ENCODE peak calls at places on chromosomes 7 and 10, in five cellular contexts. P is A549, S is aorta, T is GM23248, U is skeletal muscle cell. I is an unnamed sample.

GRCh38 chr10:131065673-131066331 is 245.7 kb downstream of the TCERG1L start:
- DNase-seq in P (no peak), S (peak), T (peak), U (no peak), I (peak)

GRCh38 chr10:30154561-30154960 is 95.2 kb upstream of the JCAD start:
- DNase-seq in P (no peak), S (no peak), T (no peak), U (no peak), I (no peak)

GRCh38 chr7:140364819-140365218 is 33.5 kb downstream of the SLC37A3 start:
- DNase-seq in P (no peak), S (no peak), T (peak), U (no peak), I (no peak)

GRCh38 chr7:74527842-74528241 is 74.1 kb downstream of the GTF2IRD1 start:
- DNase-seq in P (no peak), S (no peak), T (no peak), U (no peak), I (no peak)

GRCh38 chr10:129706081-129706480 is 239.0 kb downstream of the MGMT start:
- DNase-seq in P (no peak), S (no peak), T (no peak), U (no peak), I (no peak)

GRCh38 chr7:121398246-121398645 is 2.1 kb upstream of the FAM3C start:
- DNase-seq in P (peak), S (no peak), T (no peak), U (no peak), I (no peak)

GRCh38 chr10:133475821-133476640 is 22.3 kb downstream of the SCART1 start:
- DNase-seq in P (no peak), S (no peak), T (no peak), U (no peak), I (no peak)

GRCh38 chr10:56911906-56912480 is 550.9 kb upstream of the ZWINT start:
- DNase-seq in P (no peak), S (no peak), T (no peak), U (no peak), I (no peak)

GRCh38 chr10:42942279-42942932 is 134.5 kb upstream of the RET start:
- DNase-seq in P (no peak), S (no peak), T (no peak), U (no peak), I (no peak)

DNA sequence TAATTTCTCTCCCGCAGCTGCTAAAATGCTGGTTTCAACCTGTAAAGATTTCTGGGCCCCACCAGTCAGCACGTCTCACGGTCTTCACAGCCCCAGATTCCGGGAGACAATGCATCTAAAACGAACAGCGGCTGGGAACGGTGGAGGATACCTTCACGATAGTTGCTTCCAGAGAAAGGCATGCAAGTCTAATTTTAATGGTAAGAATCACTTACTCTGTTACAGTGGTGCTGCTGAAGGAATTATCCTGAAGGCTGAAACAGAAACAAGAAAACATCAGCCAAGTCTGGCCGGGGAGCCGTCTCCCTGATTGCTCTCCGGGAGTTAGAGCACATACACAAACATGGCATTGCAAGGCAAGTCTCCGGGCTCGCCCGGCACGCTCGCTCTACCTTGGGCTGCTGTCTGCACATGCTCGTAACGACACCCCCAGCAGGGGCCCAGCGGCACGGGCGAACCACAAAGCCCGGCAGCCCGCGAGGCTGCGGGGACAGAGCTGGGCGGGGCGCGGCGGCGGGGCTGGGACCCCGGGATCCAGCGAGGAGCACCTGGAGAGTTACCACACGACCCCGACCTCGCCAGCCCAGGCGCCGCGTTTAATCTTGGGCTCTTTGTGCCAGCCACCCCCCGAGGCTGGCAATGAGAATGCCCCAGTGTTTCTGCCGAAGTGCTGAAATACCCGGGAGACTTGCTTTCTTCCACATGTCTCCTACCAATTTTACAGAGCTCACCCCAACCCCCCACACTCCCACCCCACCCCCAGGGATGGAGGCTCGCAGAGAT is at the start of gene FAM13C:
- DNase-seq in P (peak), S (peak), T (peak), U (no peak), I (peak)
- H3K4me3 ChIP-seq in P (peak), S (peak), T (peak), U (peak), I (peak)

DNA sequence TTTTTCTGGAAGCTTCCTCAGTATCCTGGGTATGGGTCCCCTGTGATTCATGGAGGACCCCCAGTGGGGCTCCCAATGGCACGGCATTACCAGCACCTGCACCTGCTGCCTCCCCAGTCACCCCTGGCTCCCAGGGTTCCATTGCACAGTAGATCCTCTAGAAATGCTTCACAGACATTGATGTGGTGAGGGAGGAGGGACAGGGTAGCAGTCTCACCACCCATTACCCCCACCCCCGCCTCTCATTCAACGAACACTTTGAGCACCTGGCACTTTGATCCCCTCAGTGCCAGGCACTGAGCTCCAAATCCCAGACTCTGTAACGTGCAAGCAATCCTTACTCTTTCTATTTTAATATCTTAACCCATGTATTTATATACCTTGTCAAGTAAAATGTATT is 26.8 kb upstream of the PSAP start:
- DNase-seq in P (no peak), S (no peak), T (no peak), U (no peak), I (no peak)
- H3K4me3 ChIP-seq in P (no peak), S (no peak), T (no peak), U (no peak), I (no peak)

DNA sequence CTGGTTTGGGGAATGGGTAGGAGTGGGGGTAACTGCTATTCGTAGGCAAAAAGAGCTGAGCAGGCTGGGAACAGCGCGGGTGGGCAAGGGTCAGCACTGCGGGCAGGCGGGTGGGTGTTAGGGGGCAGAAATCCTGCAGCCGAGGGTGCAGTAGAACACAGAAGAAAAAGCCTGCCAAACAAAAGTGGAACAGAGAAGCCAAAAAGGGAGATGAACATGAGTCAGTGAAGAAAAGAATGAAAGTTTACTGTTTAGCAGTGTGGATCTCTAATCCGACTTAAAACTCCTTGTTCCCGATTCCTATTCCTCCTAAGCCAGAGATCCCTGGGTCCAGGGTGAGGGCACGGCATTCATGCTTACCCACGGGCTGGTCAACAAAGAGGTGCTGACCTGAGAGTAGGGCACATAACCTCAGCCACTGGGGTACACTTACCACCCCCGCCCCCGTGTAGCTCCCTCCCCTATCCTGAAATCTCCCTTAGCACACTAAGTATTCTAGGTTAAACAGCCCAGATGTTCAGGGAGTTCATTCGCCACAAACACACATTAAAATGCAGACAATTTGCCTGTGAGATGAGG is 27.1 kb downstream of the PRSS2 start:
- DNase-seq in P (no peak), S (no peak), T (peak), U (no peak), I (no peak)
- H3K4me3 ChIP-seq in P (no peak), S (peak), T (peak), U (peak), I (peak)

DNA sequence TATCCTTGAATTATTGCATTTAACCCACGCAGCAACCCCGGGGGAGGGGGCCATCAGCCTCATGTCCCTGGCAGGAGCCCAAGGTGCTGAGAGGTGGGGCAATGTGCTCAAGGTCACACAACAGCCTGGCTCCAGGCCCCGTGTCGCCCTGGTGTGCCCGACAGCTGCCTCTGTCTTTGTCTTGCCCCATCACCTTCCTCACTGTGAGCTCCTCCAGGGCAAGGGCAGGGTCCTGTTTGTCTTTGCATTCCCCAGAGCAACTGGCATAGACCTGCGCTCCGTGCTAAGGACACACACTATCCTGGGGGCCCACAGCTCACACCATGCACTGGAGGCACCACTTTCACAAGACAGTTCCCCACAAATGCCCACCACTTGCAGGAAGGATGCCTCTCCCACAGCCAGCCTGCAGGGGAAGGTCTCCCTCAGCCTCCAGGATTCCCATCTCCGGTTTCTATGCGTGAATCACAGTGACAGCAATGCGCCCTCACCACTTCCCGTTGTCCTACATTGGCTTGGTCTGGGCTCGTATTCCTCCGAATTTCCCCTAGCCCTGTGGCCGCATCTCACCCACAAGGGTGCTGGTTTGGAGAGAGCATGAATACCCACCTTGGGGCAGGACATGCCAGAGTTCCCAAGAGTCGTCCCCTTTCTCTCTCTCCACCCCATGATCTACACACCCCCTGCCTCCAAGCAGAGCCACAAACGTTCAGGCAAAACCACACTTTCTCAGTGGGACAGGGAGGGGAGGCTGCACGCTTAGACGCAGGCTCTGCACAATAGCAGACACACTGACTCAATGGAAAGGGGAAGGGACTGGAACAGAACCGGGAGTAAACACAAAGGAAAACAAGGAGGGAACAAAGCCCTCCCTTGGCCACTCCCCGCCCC is 10.3 kb downstream of the ITPRIP start:
- DNase-seq in P (peak), S (no peak), T (peak), U (peak), I (peak)
- H3K4me3 ChIP-seq in P (peak), S (no peak), T (peak), U (peak), I (peak)

DNA sequence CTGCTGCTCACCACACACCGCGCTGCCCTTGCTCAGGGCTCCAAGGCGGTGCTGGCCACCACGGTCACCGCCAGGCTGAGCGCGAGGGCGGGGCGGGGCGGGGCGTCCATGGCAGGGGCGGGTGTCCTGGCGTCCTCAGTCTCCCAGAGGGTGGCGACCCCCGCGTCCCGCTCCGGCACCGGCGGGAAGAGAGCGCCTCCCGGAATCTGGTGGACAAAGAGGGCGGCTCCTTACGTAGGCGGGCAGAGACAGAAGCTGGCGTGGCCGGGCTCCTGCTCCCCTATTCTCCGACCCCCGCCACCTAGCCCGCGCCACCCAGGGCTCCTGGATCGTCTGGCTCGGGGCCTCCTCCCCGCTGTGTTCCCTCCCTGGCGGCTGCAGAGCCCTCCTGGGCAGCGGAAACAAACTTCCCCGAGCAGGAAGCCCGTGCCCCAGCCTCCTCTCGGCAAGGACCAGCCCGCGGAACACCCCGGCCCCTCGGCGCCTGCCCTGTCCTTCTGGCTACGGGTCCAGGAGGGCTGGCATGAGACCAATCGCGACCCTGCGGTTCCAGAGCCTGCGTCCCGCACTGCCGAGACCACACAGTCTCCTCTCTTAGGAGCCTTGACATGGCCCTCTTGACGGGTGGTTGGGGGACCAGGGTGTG is 133.8 kb upstream of the ZNF92 start:
- DNase-seq in P (peak), S (no peak), T (peak), U (no peak), I (no peak)
- H3K4me3 ChIP-seq in P (peak), S (peak), T (peak), U (peak), I (peak)

GRCh38 chr10:17214486-17214885 is 13.0 kb upstream of the TRDMT1 start:
- DNase-seq in P (no peak), S (no peak), T (peak), U (no peak), I (no peak)
- H3K4me3 ChIP-seq in P (no peak), S (no peak), T (peak), U (peak), I (peak)

DNA sequence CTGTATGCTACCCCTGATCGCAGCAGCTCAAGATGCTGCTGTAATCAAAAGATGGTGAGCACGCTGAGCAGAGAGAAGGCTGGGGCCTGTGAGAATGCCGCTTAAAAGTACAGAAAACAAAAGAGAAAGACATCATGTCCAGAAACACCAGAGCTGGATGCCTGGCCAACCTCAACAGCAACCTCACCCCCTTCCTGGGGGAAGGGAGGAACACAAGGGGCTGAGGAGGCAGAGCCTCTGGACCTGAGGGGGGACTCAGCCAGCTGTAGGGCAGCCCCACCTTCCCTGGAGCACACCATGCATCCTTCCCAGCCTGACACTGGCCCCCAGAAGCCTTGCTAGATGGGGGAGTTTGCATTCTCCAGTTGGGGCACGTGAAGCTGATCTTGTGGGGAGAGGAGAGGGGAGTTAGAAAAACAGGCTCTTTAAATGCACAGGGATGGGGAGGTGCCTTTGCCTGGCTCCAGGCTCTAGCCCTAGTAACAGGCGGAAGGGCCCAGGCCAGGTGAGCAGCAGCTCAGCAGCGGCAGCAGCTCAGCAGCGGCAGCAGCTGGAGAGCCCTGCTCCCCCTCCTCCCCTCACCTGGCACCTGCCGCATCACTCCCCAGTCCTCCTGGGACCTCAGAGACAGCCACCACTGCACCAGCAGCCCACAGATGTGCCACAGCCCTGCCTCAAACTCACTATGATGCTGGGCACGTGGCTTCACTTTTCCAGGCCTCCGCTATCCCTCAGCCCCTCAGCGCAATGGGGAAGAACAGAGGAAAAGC is 156.3 kb downstream of the NEURL1 start:
- DNase-seq in P (no peak), S (no peak), T (no peak), U (no peak), I (no peak)
- H3K4me3 ChIP-seq in P (no peak), S (no peak), T (no peak), U (no peak), I (no peak)

GRCh38 chr10:132454296-132455198 is 57.5 kb downstream of the PWWP2B start:
- DNase-seq in P (no peak), S (no peak), T (no peak), U (no peak), I (no peak)

GRCh38 chr10:132452651-132453469 is 55.9 kb downstream of the PWWP2B start:
- DNase-seq in P (peak), S (peak), T (peak), U (no peak), I (no peak)

GRCh38 chr10:132451506-132452215 is 54.7 kb downstream of the PWWP2B start:
- DNase-seq in P (no peak), S (peak), T (no peak), U (no peak), I (no peak)

GRCh38 chr10:132452216-132452650 is 55.2 kb downstream of the PWWP2B start:
- DNase-seq in P (no peak), S (peak), T (no peak), U (no peak), I (no peak)

GRCh38 chr10:132453470-132453861 is 56.5 kb downstream of the PWWP2B start:
- DNase-seq in P (no peak), S (no peak), T (no peak), U (no peak), I (no peak)
- H3K4me3 ChIP-seq in P (peak), S (no peak), T (peak), U (peak), I (no peak)

GRCh38 chr10:87861953-87862643 is 1.2 kb downstream of the KLLN start:
- DNase-seq in P (peak), S (peak), T (peak), U (peak), I (peak)

GRCh38 chr10:87861034-87861433 is 2.3 kb downstream of the KLLN start:
- DNase-seq in P (no peak), S (no peak), T (no peak), U (no peak), I (no peak)

GRCh38 chr10:87861566-87861952 is 1.8 kb downstream of the KLLN start:
- DNase-seq in P (no peak), S (peak), T (peak), U (peak), I (peak)

GRCh38 chr10:87862644-87863101 is 660 bp downstream of the KLLN start:
- DNase-seq in P (no peak), S (no peak), T (peak), U (no peak), I (no peak)

DNA sequence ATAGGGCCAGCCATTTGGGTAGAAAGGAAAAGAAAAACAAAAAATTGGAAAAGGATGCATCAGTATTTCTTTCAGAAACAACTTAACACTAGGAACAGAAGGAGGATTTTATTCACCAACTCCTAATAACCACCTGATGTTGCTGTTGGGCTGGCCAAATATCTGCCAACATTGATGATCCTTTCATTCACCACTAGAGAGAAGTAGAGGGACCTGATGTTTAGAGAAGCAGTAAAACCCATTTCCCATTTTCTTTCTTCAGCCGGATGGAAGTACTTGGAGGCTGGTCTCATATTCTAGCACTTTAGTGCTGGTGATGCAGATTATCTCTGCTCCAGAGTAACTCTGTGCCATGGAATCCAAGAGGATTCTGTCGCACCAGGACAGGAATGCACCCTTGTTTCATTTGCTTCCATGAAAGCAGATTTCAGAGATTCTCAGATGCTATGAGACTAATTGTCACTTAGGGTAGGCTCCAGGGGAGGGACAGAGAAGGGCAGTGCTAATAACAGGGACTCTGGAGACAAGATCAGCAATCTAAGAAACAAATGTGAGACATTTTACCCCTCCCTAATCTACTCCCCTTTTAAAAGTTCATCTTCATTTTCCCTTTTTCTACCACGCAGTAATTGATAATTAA is 3.1 kb downstream of the KLLN start:
- DNase-seq in P (peak), S (no peak), T (peak), U (peak), I (peak)
- H3K4me3 ChIP-seq in P (no peak), S (no peak), T (no peak), U (no peak), I (no peak)